ENCODE peak calls at places on chromosomes 12 and 14, in nine cellular contexts. One of them, this sample, is unnamed.

GRCh38 chr12:111759276-111759675 is 7.5 kb upstream of the ALDH2 start:
- DNase-seq in activated CD4-positive, alpha-beta T cell treated with anti-CD3 and anti-CD28 coated beads for 24 hours: no peak
- DNase-seq in psoas muscle: no peak
- DNase-seq in Daoy: no peak
- DNase-seq in glutamatergic neuron: no peak
- DNase-seq in stimulated activated CD4-positive, alpha-beta T cell treated with anti-CD3 and anti-CD28 coated beads, TNF-alpha, amount 100 ng/mL, for 1 hour: no peak
- DNase-seq in fibroblast of mammary gland: no peak
- DNase-seq in OCI-M1: no peak
- DNase-seq in NCI-H1105 treated with DMSO at 0.1 percent for 48 hours: no peak
- DNase-seq in this sample: no peak

GRCh38 chr14:75566321-75566720 is 12.1 kb upstream of the FLVCR2 start:
- DNase-seq in fibroblast of mammary gland: peak; percentile 14
- DNase-seq in activated CD4-positive, alpha-beta T cell treated with anti-CD3 and anti-CD28 coated beads for 24 hours: peak; percentile 69
- DNase-seq in Daoy: peak; percentile 48
- DNase-seq in psoas muscle: no peak
- DNase-seq in stimulated activated CD4-positive, alpha-beta T cell treated with anti-CD3 and anti-CD28 coated beads, TNF-alpha, amount 100 ng/mL, for 1 hour: peak; percentile 68
- DNase-seq in OCI-M1: no peak
- DNase-seq in glutamatergic neuron: no peak
- DNase-seq in NCI-H1105 treated with DMSO at 0.1 percent for 48 hours: no peak
- DNase-seq in this sample: peak; percentile 78

GRCh38 chr12:112503521-112503920 is 84.8 kb downstream of the PTPN11 start:
- DNase-seq in stimulated activated CD4-positive, alpha-beta T cell treated with anti-CD3 and anti-CD28 coated beads, TNF-alpha, amount 100 ng/mL, for 1 hour: no peak
- DNase-seq in glutamatergic neuron: no peak
- DNase-seq in fibroblast of mammary gland: no peak
- DNase-seq in psoas muscle: no peak
- DNase-seq in activated CD4-positive, alpha-beta T cell treated with anti-CD3 and anti-CD28 coated beads for 24 hours: no peak
- DNase-seq in Daoy: no peak
- DNase-seq in OCI-M1: no peak
- DNase-seq in NCI-H1105 treated with DMSO at 0.1 percent for 48 hours: no peak
- DNase-seq in this sample: no peak

GRCh38 chr12:1633459-1633858 is 4.4 kb downstream of the WNT5B start:
- DNase-seq in glutamatergic neuron: no peak
- DNase-seq in psoas muscle: no peak
- DNase-seq in Daoy: no peak
- DNase-seq in NCI-H1105 treated with DMSO at 0.1 percent for 48 hours: no peak
- DNase-seq in stimulated activated CD4-positive, alpha-beta T cell treated with anti-CD3 and anti-CD28 coated beads, TNF-alpha, amount 100 ng/mL, for 1 hour: no peak
- DNase-seq in OCI-M1: no peak
- DNase-seq in fibroblast of mammary gland: no peak
- DNase-seq in activated CD4-positive, alpha-beta T cell treated with anti-CD3 and anti-CD28 coated beads for 24 hours: no peak
- DNase-seq in this sample: no peak

GRCh38 chr12:105820407-105821140 is 318.2 kb downstream of the NUAK1 start:
- DNase-seq in psoas muscle: peak; percentile 60
- DNase-seq in glutamatergic neuron: no peak
- DNase-seq in NCI-H1105 treated with DMSO at 0.1 percent for 48 hours: no peak
- DNase-seq in stimulated activated CD4-positive, alpha-beta T cell treated with anti-CD3 and anti-CD28 coated beads, TNF-alpha, amount 100 ng/mL, for 1 hour: no peak
- DNase-seq in fibroblast of mammary gland: peak; percentile 59
- DNase-seq in OCI-M1: no peak
- DNase-seq in activated CD4-positive, alpha-beta T cell treated with anti-CD3 and anti-CD28 coated beads for 24 hours: no peak
- DNase-seq in Daoy: no peak
- DNase-seq in this sample: no peak

GRCh38 chr12:47820631-47821345 is 1.1 kb upstream of the HDAC7 start:
- DNase-seq in psoas muscle: peak; percentile 91
- DNase-seq in glutamatergic neuron: no peak
- DNase-seq in NCI-H1105 treated with DMSO at 0.1 percent for 48 hours: no peak
- DNase-seq in fibroblast of mammary gland: peak; percentile 97
- DNase-seq in OCI-M1: no peak
- DNase-seq in Daoy: peak; percentile 97
- DNase-seq in stimulated activated CD4-positive, alpha-beta T cell treated with anti-CD3 and anti-CD28 coated beads, TNF-alpha, amount 100 ng/mL, for 1 hour: no peak
- DNase-seq in activated CD4-positive, alpha-beta T cell treated with anti-CD3 and anti-CD28 coated beads for 24 hours: no peak
- DNase-seq in this sample: no peak

GRCh38 chr12:96448287-96448686 is 41.1 kb upstream of the CFAP54 start:
- DNase-seq in psoas muscle: no peak
- DNase-seq in Daoy: peak; percentile 64
- DNase-seq in OCI-M1: no peak
- DNase-seq in activated CD4-positive, alpha-beta T cell treated with anti-CD3 and anti-CD28 coated beads for 24 hours: no peak
- DNase-seq in fibroblast of mammary gland: peak; percentile 69
- DNase-seq in stimulated activated CD4-positive, alpha-beta T cell treated with anti-CD3 and anti-CD28 coated beads, TNF-alpha, amount 100 ng/mL, for 1 hour: no peak
- DNase-seq in NCI-H1105 treated with DMSO at 0.1 percent for 48 hours: no peak
- DNase-seq in glutamatergic neuron: no peak
- DNase-seq in this sample: no peak

GRCh38 chr14:69910871-69911270 is 31.7 kb downstream of the SMOC1 start:
- DNase-seq in glutamatergic neuron: no peak
- DNase-seq in stimulated activated CD4-positive, alpha-beta T cell treated with anti-CD3 and anti-CD28 coated beads, TNF-alpha, amount 100 ng/mL, for 1 hour: no peak
- DNase-seq in NCI-H1105 treated with DMSO at 0.1 percent for 48 hours: no peak
- DNase-seq in psoas muscle: no peak
- DNase-seq in activated CD4-positive, alpha-beta T cell treated with anti-CD3 and anti-CD28 coated beads for 24 hours: no peak
- DNase-seq in fibroblast of mammary gland: no peak
- DNase-seq in OCI-M1: no peak
- DNase-seq in Daoy: no peak
- DNase-seq in this sample: no peak

GRCh38 chr14:36550899-36551298 is 30.9 kb upstream of the NKX2-1 start:
- DNase-seq in OCI-M1: no peak
- DNase-seq in activated CD4-positive, alpha-beta T cell treated with anti-CD3 and anti-CD28 coated beads for 24 hours: no peak
- DNase-seq in glutamatergic neuron: no peak
- DNase-seq in NCI-H1105 treated with DMSO at 0.1 percent for 48 hours: no peak
- DNase-seq in fibroblast of mammary gland: no peak
- DNase-seq in Daoy: no peak
- DNase-seq in stimulated activated CD4-positive, alpha-beta T cell treated with anti-CD3 and anti-CD28 coated beads, TNF-alpha, amount 100 ng/mL, for 1 hour: no peak
- DNase-seq in psoas muscle: no peak
- DNase-seq in this sample: no peak

GRCh38 chr14:61396279-61396678 is 74.9 kb downstream of the PRKCH start:
- DNase-seq in psoas muscle: no peak
- DNase-seq in fibroblast of mammary gland: no peak
- DNase-seq in glutamatergic neuron: no peak
- DNase-seq in Daoy: no peak
- DNase-seq in activated CD4-positive, alpha-beta T cell treated with anti-CD3 and anti-CD28 coated beads for 24 hours: no peak
- DNase-seq in OCI-M1: no peak
- DNase-seq in stimulated activated CD4-positive, alpha-beta T cell treated with anti-CD3 and anti-CD28 coated beads, TNF-alpha, amount 100 ng/mL, for 1 hour: no peak
- DNase-seq in NCI-H1105 treated with DMSO at 0.1 percent for 48 hours: no peak
- DNase-seq in this sample: no peak

GRCh38 chr12:116443706-116444589 is 115.2 kb upstream of the MAP1LC3B2 start:
- DNase-seq in psoas muscle: no peak
- DNase-seq in activated CD4-positive, alpha-beta T cell treated with anti-CD3 and anti-CD28 coated beads for 24 hours: peak; percentile 4
- DNase-seq in NCI-H1105 treated with DMSO at 0.1 percent for 48 hours: no peak
- DNase-seq in stimulated activated CD4-positive, alpha-beta T cell treated with anti-CD3 and anti-CD28 coated beads, TNF-alpha, amount 100 ng/mL, for 1 hour: no peak
- DNase-seq in Daoy: no peak
- DNase-seq in OCI-M1: peak; percentile 45
- DNase-seq in fibroblast of mammary gland: no peak
- DNase-seq in glutamatergic neuron: no peak
- DNase-seq in this sample: no peak

GRCh38 chr14:33273978-33274377 is 335.3 kb downstream of the NPAS3 start:
- DNase-seq in stimulated activated CD4-positive, alpha-beta T cell treated with anti-CD3 and anti-CD28 coated beads, TNF-alpha, amount 100 ng/mL, for 1 hour: no peak
- DNase-seq in psoas muscle: no peak
- DNase-seq in fibroblast of mammary gland: no peak
- DNase-seq in Daoy: peak; percentile 8
- DNase-seq in OCI-M1: no peak
- DNase-seq in activated CD4-positive, alpha-beta T cell treated with anti-CD3 and anti-CD28 coated beads for 24 hours: no peak
- DNase-seq in glutamatergic neuron: no peak
- DNase-seq in NCI-H1105 treated with DMSO at 0.1 percent for 48 hours: no peak
- DNase-seq in this sample: no peak

GRCh38 chr12:90211017-90211416 is 502.4 kb upstream of the ATP2B1 start:
- DNase-seq in NCI-H1105 treated with DMSO at 0.1 percent for 48 hours: no peak
- DNase-seq in OCI-M1: no peak
- DNase-seq in Daoy: no peak
- DNase-seq in glutamatergic neuron: no peak
- DNase-seq in activated CD4-positive, alpha-beta T cell treated with anti-CD3 and anti-CD28 coated beads for 24 hours: no peak
- DNase-seq in fibroblast of mammary gland: peak; percentile 57
- DNase-seq in stimulated activated CD4-positive, alpha-beta T cell treated with anti-CD3 and anti-CD28 coated beads, TNF-alpha, amount 100 ng/mL, for 1 hour: no peak
- DNase-seq in psoas muscle: no peak
- DNase-seq in this sample: no peak

GRCh38 chr14:34507459-34507858 is 32.0 kb downstream of the EAPP start:
- DNase-seq in OCI-M1: no peak
- DNase-seq in stimulated activated CD4-positive, alpha-beta T cell treated with anti-CD3 and anti-CD28 coated beads, TNF-alpha, amount 100 ng/mL, for 1 hour: no peak
- DNase-seq in psoas muscle: no peak
- DNase-seq in glutamatergic neuron: no peak
- DNase-seq in NCI-H1105 treated with DMSO at 0.1 percent for 48 hours: no peak
- DNase-seq in Daoy: peak; percentile 14
- DNase-seq in activated CD4-positive, alpha-beta T cell treated with anti-CD3 and anti-CD28 coated beads for 24 hours: no peak
- DNase-seq in fibroblast of mammary gland: no peak
- DNase-seq in this sample: no peak

GRCh38 chr14:68176687-68177086 is 357.1 kb downstream of the RAD51B start:
- DNase-seq in fibroblast of mammary gland: no peak
- DNase-seq in activated CD4-positive, alpha-beta T cell treated with anti-CD3 and anti-CD28 coated beads for 24 hours: no peak
- DNase-seq in NCI-H1105 treated with DMSO at 0.1 percent for 48 hours: no peak
- DNase-seq in psoas muscle: no peak
- DNase-seq in Daoy: no peak
- DNase-seq in glutamatergic neuron: no peak
- DNase-seq in OCI-M1: no peak
- DNase-seq in stimulated activated CD4-positive, alpha-beta T cell treated with anti-CD3 and anti-CD28 coated beads, TNF-alpha, amount 100 ng/mL, for 1 hour: no peak
- DNase-seq in this sample: no peak

GRCh38 chr12:10285919-10286318 is 21.8 kb upstream of the KLRD1 start:
- DNase-seq in OCI-M1: no peak
- DNase-seq in activated CD4-positive, alpha-beta T cell treated with anti-CD3 and anti-CD28 coated beads for 24 hours: no peak
- DNase-seq in fibroblast of mammary gland: no peak
- DNase-seq in Daoy: no peak
- DNase-seq in NCI-H1105 treated with DMSO at 0.1 percent for 48 hours: no peak
- DNase-seq in stimulated activated CD4-positive, alpha-beta T cell treated with anti-CD3 and anti-CD28 coated beads, TNF-alpha, amount 100 ng/mL, for 1 hour: no peak
- DNase-seq in glutamatergic neuron: no peak
- DNase-seq in psoas muscle: no peak
- DNase-seq in this sample: peak; percentile 43

GRCh38 chr12:68291396-68292036 is 38.1 kb upstream of the IL22 start:
- DNase-seq in fibroblast of mammary gland: no peak
- DNase-seq in stimulated activated CD4-positive, alpha-beta T cell treated with anti-CD3 and anti-CD28 coated beads, TNF-alpha, amount 100 ng/mL, for 1 hour: no peak
- DNase-seq in NCI-H1105 treated with DMSO at 0.1 percent for 48 hours: no peak
- DNase-seq in psoas muscle: no peak
- DNase-seq in Daoy: no peak
- DNase-seq in activated CD4-positive, alpha-beta T cell treated with anti-CD3 and anti-CD28 coated beads for 24 hours: no peak
- DNase-seq in OCI-M1: no peak
- DNase-seq in glutamatergic neuron: no peak
- DNase-seq in this sample: no peak

GRCh38 chr14:95444132-95445129 is 72.0 kb downstream of the SYNE3 start:
- DNase-seq in Daoy: no peak
- DNase-seq in glutamatergic neuron: no peak
- DNase-seq in stimulated activated CD4-positive, alpha-beta T cell treated with anti-CD3 and anti-CD28 coated beads, TNF-alpha, amount 100 ng/mL, for 1 hour: no peak
- DNase-seq in activated CD4-positive, alpha-beta T cell treated with anti-CD3 and anti-CD28 coated beads for 24 hours: no peak
- DNase-seq in psoas muscle: no peak
- DNase-seq in fibroblast of mammary gland: no peak
- DNase-seq in NCI-H1105 treated with DMSO at 0.1 percent for 48 hours: no peak
- DNase-seq in OCI-M1: no peak
- DNase-seq in this sample: no peak

GRCh38 chr14:72965249-72965648 is 39.0 kb downstream of the DCAF4 start:
- DNase-seq in stimulated activated CD4-positive, alpha-beta T cell treated with anti-CD3 and anti-CD28 coated beads, TNF-alpha, amount 100 ng/mL, for 1 hour: no peak
- DNase-seq in fibroblast of mammary gland: peak; percentile 71
- DNase-seq in NCI-H1105 treated with DMSO at 0.1 percent for 48 hours: no peak
- DNase-seq in OCI-M1: no peak
- DNase-seq in activated CD4-positive, alpha-beta T cell treated with anti-CD3 and anti-CD28 coated beads for 24 hours: no peak
- DNase-seq in Daoy: no peak
- DNase-seq in glutamatergic neuron: no peak
- DNase-seq in psoas muscle: peak; percentile 62
- DNase-seq in this sample: no peak

GRCh38 chr12:111393700-111394275 is 11.9 kb upstream of the SH2B3 start:
- DNase-seq in stimulated activated CD4-positive, alpha-beta T cell treated with anti-CD3 and anti-CD28 coated beads, TNF-alpha, amount 100 ng/mL, for 1 hour: no peak
- DNase-seq in activated CD4-positive, alpha-beta T cell treated with anti-CD3 and anti-CD28 coated beads for 24 hours: no peak
- DNase-seq in psoas muscle: peak; percentile 64
- DNase-seq in NCI-H1105 treated with DMSO at 0.1 percent for 48 hours: no peak
- DNase-seq in fibroblast of mammary gland: no peak
- DNase-seq in Daoy: no peak
- DNase-seq in OCI-M1: peak; percentile 38
- DNase-seq in glutamatergic neuron: no peak
- DNase-seq in this sample: no peak

GRCh38 chr12:82058197-82058596 is 299.0 kb upstream of the PPFIA2 start:
- DNase-seq in stimulated activated CD4-positive, alpha-beta T cell treated with anti-CD3 and anti-CD28 coated beads, TNF-alpha, amount 100 ng/mL, for 1 hour: no peak
- DNase-seq in Daoy: no peak
- DNase-seq in fibroblast of mammary gland: no peak
- DNase-seq in NCI-H1105 treated with DMSO at 0.1 percent for 48 hours: no peak
- DNase-seq in OCI-M1: no peak
- DNase-seq in activated CD4-positive, alpha-beta T cell treated with anti-CD3 and anti-CD28 coated beads for 24 hours: no peak
- DNase-seq in glutamatergic neuron: no peak
- DNase-seq in psoas muscle: no peak
- DNase-seq in this sample: no peak

GRCh38 chr14:89455412-89455811 is 38.4 kb upstream of the FOXN3 start:
- DNase-seq in activated CD4-positive, alpha-beta T cell treated with anti-CD3 and anti-CD28 coated beads for 24 hours: no peak
- DNase-seq in stimulated activated CD4-positive, alpha-beta T cell treated with anti-CD3 and anti-CD28 coated beads, TNF-alpha, amount 100 ng/mL, for 1 hour: no peak
- DNase-seq in OCI-M1: peak; percentile 15
- DNase-seq in psoas muscle: no peak
- DNase-seq in NCI-H1105 treated with DMSO at 0.1 percent for 48 hours: no peak
- DNase-seq in glutamatergic neuron: peak; percentile 37
- DNase-seq in fibroblast of mammary gland: no peak
- DNase-seq in Daoy: no peak
- DNase-seq in this sample: no peak

GRCh38 chr12:45509621-45510020 is 219.9 kb upstream of the ARID2 start:
- DNase-seq in glutamatergic neuron: no peak
- DNase-seq in psoas muscle: no peak
- DNase-seq in OCI-M1: no peak
- DNase-seq in fibroblast of mammary gland: no peak
- DNase-seq in activated CD4-positive, alpha-beta T cell treated with anti-CD3 and anti-CD28 coated beads for 24 hours: no peak
- DNase-seq in stimulated activated CD4-positive, alpha-beta T cell treated with anti-CD3 and anti-CD28 coated beads, TNF-alpha, amount 100 ng/mL, for 1 hour: no peak
- DNase-seq in Daoy: no peak
- DNase-seq in NCI-H1105 treated with DMSO at 0.1 percent for 48 hours: no peak
- DNase-seq in this sample: no peak

GRCh38 chr12:52792185-52793029 is 3.5 kb downstream of the KRT3 start:
- DNase-seq in glutamatergic neuron: no peak
- DNase-seq in psoas muscle: no peak
- DNase-seq in activated CD4-positive, alpha-beta T cell treated with anti-CD3 and anti-CD28 coated beads for 24 hours: no peak
- DNase-seq in NCI-H1105 treated with DMSO at 0.1 percent for 48 hours: no peak
- DNase-seq in OCI-M1: no peak
- DNase-seq in Daoy: no peak
- DNase-seq in stimulated activated CD4-positive, alpha-beta T cell treated with anti-CD3 and anti-CD28 coated beads, TNF-alpha, amount 100 ng/mL, for 1 hour: no peak
- DNase-seq in fibroblast of mammary gland: no peak
- DNase-seq in this sample: no peak

GRCh38 chr12:9372202-9372601 is 164.0 kb upstream of the PZP start:
- DNase-seq in fibroblast of mammary gland: peak; percentile 17
- DNase-seq in glutamatergic neuron: no peak
- DNase-seq in NCI-H1105 treated with DMSO at 0.1 percent for 48 hours: no peak
- DNase-seq in Daoy: no peak
- DNase-seq in stimulated activated CD4-positive, alpha-beta T cell treated with anti-CD3 and anti-CD28 coated beads, TNF-alpha, amount 100 ng/mL, for 1 hour: no peak
- DNase-seq in activated CD4-positive, alpha-beta T cell treated with anti-CD3 and anti-CD28 coated beads for 24 hours: no peak
- DNase-seq in OCI-M1: peak; percentile 60
- DNase-seq in psoas muscle: no peak
- DNase-seq in this sample: no peak

GRCh38 chr14:62103497-62103896 is 341.3 kb downstream of the SNAPC1 start:
- DNase-seq in NCI-H1105 treated with DMSO at 0.1 percent for 48 hours: no peak
- DNase-seq in stimulated activated CD4-positive, alpha-beta T cell treated with anti-CD3 and anti-CD28 coated beads, TNF-alpha, amount 100 ng/mL, for 1 hour: no peak
- DNase-seq in Daoy: no peak
- DNase-seq in fibroblast of mammary gland: no peak
- DNase-seq in OCI-M1: no peak
- DNase-seq in psoas muscle: no peak
- DNase-seq in glutamatergic neuron: no peak
- DNase-seq in activated CD4-positive, alpha-beta T cell treated with anti-CD3 and anti-CD28 coated beads for 24 hours: no peak
- DNase-seq in this sample: no peak

GRCh38 chr12:89244536-89244935 is 107.8 kb downstream of the DUSP6 start:
- DNase-seq in fibroblast of mammary gland: peak; percentile 20
- DNase-seq in Daoy: no peak
- DNase-seq in OCI-M1: peak; percentile 65
- DNase-seq in activated CD4-positive, alpha-beta T cell treated with anti-CD3 and anti-CD28 coated beads for 24 hours: no peak
- DNase-seq in stimulated activated CD4-positive, alpha-beta T cell treated with anti-CD3 and anti-CD28 coated beads, TNF-alpha, amount 100 ng/mL, for 1 hour: no peak
- DNase-seq in glutamatergic neuron: no peak
- DNase-seq in NCI-H1105 treated with DMSO at 0.1 percent for 48 hours: no peak
- DNase-seq in psoas muscle: no peak
- DNase-seq in this sample: peak; percentile 65

GRCh38 chr12:34287986-34288962 is 266.0 kb downstream of the ALG10 start:
- DNase-seq in NCI-H1105 treated with DMSO at 0.1 percent for 48 hours: no peak
- DNase-seq in stimulated activated CD4-positive, alpha-beta T cell treated with anti-CD3 and anti-CD28 coated beads, TNF-alpha, amount 100 ng/mL, for 1 hour: no peak
- DNase-seq in Daoy: no peak
- DNase-seq in glutamatergic neuron: no peak
- DNase-seq in activated CD4-positive, alpha-beta T cell treated with anti-CD3 and anti-CD28 coated beads for 24 hours: no peak
- DNase-seq in fibroblast of mammary gland: no peak
- DNase-seq in psoas muscle: peak; percentile 12
- DNase-seq in OCI-M1: no peak
- DNase-seq in this sample: no peak

GRCh38 chr14:51219473-51220448 is 20.3 kb upstream of the TMX1 start:
- DNase-seq in glutamatergic neuron: no peak
- DNase-seq in activated CD4-positive, alpha-beta T cell treated with anti-CD3 and anti-CD28 coated beads for 24 hours: no peak
- DNase-seq in psoas muscle: no peak
- DNase-seq in Daoy: peak; percentile 17
- DNase-seq in fibroblast of mammary gland: peak; percentile 61
- DNase-seq in NCI-H1105 treated with DMSO at 0.1 percent for 48 hours: peak; percentile 59
- DNase-seq in stimulated activated CD4-positive, alpha-beta T cell treated with anti-CD3 and anti-CD28 coated beads, TNF-alpha, amount 100 ng/mL, for 1 hour: no peak
- DNase-seq in OCI-M1: peak; percentile 22
- DNase-seq in this sample: no peak

GRCh38 chr14:105737504-105738246 is 211.3 kb downstream of the TMEM121 start:
- DNase-seq in psoas muscle: peak; percentile 24
- DNase-seq in OCI-M1: no peak
- DNase-seq in Daoy: no peak
- DNase-seq in fibroblast of mammary gland: no peak
- DNase-seq in NCI-H1105 treated with DMSO at 0.1 percent for 48 hours: no peak
- DNase-seq in stimulated activated CD4-positive, alpha-beta T cell treated with anti-CD3 and anti-CD28 coated beads, TNF-alpha, amount 100 ng/mL, for 1 hour: no peak
- DNase-seq in glutamatergic neuron: no peak
- DNase-seq in activated CD4-positive, alpha-beta T cell treated with anti-CD3 and anti-CD28 coated beads for 24 hours: no peak
- DNase-seq in this sample: no peak